ENCODE peak calls at places on chromosome 5, in eight cellular contexts. R, I, M, X, H, O, N and T are unnamed samples.

GRCh38 chr5:173890195-173890951 is 2.2 kb downstream of the CPEB4 start:
- DNase-seq in R (no peak), I (no peak), M (peak; percentile 56), X (peak; percentile 42), H (peak; percentile 65), O (peak; percentile 24), N (peak; percentile 30), T (peak; percentile 68)

GRCh38 chr5:31404325-31404724 is 127.6 kb downstream of the DROSHA start:
- DNase-seq in R (no peak), I (peak; percentile 8), M (no peak), X (no peak), H (no peak), O (no peak), N (no peak), T (no peak)

GRCh38 chr5:139341187-139341688 is 416 bp upstream of the PAIP2 start:
- DNase-seq in R (no peak), I (no peak), M (no peak), X (no peak), H (no peak), O (no peak), N (no peak), T (peak; percentile 78)

GRCh38 chr5:76380346-76381074 is 22.6 kb upstream of the IQGAP2 start:
- DNase-seq in R (no peak), I (no peak), M (no peak), X (no peak), H (no peak), O (no peak), N (no peak), T (no peak)

GRCh38 chr5:106288977-106289376 is 1381.8 kb downstream of the EFNA5 start:
- DNase-seq in R (peak; percentile 10), I (no peak), M (no peak), X (peak; percentile 20), H (no peak), O (no peak), N (peak; percentile 63), T (no peak)

GRCh38 chr5:6773342-6774035 is 60.3 kb downstream of the TENT4A start:
- DNase-seq in R (no peak), I (no peak), M (no peak), X (peak; percentile 76), H (no peak), O (no peak), N (no peak), T (peak; percentile 46)

GRCh38 chr5:98679963-98680362 is 93.5 kb upstream of the RGMB start:
- DNase-seq in R (no peak), I (peak; percentile 96), M (no peak), X (no peak), H (no peak), O (no peak), N (peak; percentile 59), T (no peak)

GRCh38 chr5:167658890-167659289 is 632.6 kb upstream of the WWC1 start:
- DNase-seq in R (no peak), I (no peak), M (no peak), X (no peak), H (no peak), O (no peak), N (peak; percentile 12), T (no peak)

GRCh38 chr5:32331217-32331926 is 18.6 kb upstream of the MTMR12 start:
- DNase-seq in R (peak; percentile 33), I (no peak), M (no peak), X (peak; percentile 24), H (no peak), O (peak; percentile 36), N (no peak), T (no peak)

GRCh38 chr5:73615947-73616346 is 10.0 kb upstream of the ARHGEF28 start:
- DNase-seq in R (no peak), I (no peak), M (no peak), X (no peak), H (no peak), O (no peak), N (no peak), T (no peak)

GRCh38 chr5:95178046-95178651 is 106.7 kb downstream of the MCTP1 start:
- DNase-seq in R (no peak), I (peak; percentile 73), M (peak; percentile 90), X (peak; percentile 4), H (peak; percentile 43), O (peak; percentile 36), N (no peak), T (no peak)

GRCh38 chr5:73234156-73234555 is 61.2 kb downstream of the TMEM174 start:
- DNase-seq in R (no peak), I (no peak), M (peak; percentile 65), X (no peak), H (no peak), O (no peak), N (no peak), T (peak; percentile 79)

GRCh38 chr5:119313876-119314605 is 41.8 kb upstream of the TNFAIP8 start:
- DNase-seq in R (no peak), I (no peak), M (no peak), X (no peak), H (no peak), O (no peak), N (no peak), T (no peak)

GRCh38 chr5:72244862-72245371 is 75.1 kb downstream of the MRPS27 start:
- DNase-seq in R (no peak), I (peak; percentile 46), M (peak; percentile 67), X (peak; percentile 49), H (peak; percentile 36), O (peak; percentile 51), N (peak; percentile 61), T (no peak)

GRCh38 chr5:157308826-157309465 is 43.0 kb downstream of the CYFIP2 start:
- DNase-seq in R (no peak), I (no peak), M (peak; percentile 24), X (peak; percentile 30), H (peak; percentile 36), O (no peak), N (no peak), T (peak; percentile 91)

GRCh38 chr5:56155085-56155484 is 78.0 kb downstream of the ANKRD55 start:
- DNase-seq in R (no peak), I (no peak), M (no peak), X (no peak), H (no peak), O (no peak), N (no peak), T (no peak)

GRCh38 chr5:139960723-139961383 is 82.2 kb downstream of the NRG2 start:
- DNase-seq in R (no peak), I (no peak), M (no peak), X (no peak), H (no peak), O (no peak), N (no peak), T (no peak)

GRCh38 chr5:142323480-142324376 is 1.1 kb downstream of the SPRY4 start:
- DNase-seq in R (peak; percentile 20), I (peak; percentile 38), M (no peak), X (peak; percentile 32), H (no peak), O (peak; percentile 63), N (peak; percentile 48), T (peak; percentile 68)
- H3K4me3 ChIP-seq in R (peak overlapping the region; percentile 99), I (peak overlapping the region; percentile 91), M (peak overlapping the region; percentile 98), X (peak overlapping the region; percentile 89), H (no peak overlapping the region), O (peak overlapping the region; percentile 41), N (peak overlapping the region; percentile 68), T (peak overlapping the region; percentile 89)

GRCh38 chr5:133978943-133979342 is 10.5 kb upstream of the C5orf15 start:
- DNase-seq in R (no peak), I (no peak), M (no peak), X (no peak), H (no peak), O (no peak), N (no peak), T (no peak)
- H4K20me1 ChIP-seq in R (no peaks in the 10 kb centered on the region), I (peaks cover 23% of the 10 kb centered on the region), M (peaks cover 19% of the 10 kb centered on the region), X (peaks cover 4% of the 10 kb centered on the region), H (no peaks in the 10 kb centered on the region), O (peaks cover 4% of the 10 kb centered on the region), N (peaks cover 17% of the 10 kb centered on the region), T (peaks cover 30% of the 10 kb centered on the region)

DNA sequence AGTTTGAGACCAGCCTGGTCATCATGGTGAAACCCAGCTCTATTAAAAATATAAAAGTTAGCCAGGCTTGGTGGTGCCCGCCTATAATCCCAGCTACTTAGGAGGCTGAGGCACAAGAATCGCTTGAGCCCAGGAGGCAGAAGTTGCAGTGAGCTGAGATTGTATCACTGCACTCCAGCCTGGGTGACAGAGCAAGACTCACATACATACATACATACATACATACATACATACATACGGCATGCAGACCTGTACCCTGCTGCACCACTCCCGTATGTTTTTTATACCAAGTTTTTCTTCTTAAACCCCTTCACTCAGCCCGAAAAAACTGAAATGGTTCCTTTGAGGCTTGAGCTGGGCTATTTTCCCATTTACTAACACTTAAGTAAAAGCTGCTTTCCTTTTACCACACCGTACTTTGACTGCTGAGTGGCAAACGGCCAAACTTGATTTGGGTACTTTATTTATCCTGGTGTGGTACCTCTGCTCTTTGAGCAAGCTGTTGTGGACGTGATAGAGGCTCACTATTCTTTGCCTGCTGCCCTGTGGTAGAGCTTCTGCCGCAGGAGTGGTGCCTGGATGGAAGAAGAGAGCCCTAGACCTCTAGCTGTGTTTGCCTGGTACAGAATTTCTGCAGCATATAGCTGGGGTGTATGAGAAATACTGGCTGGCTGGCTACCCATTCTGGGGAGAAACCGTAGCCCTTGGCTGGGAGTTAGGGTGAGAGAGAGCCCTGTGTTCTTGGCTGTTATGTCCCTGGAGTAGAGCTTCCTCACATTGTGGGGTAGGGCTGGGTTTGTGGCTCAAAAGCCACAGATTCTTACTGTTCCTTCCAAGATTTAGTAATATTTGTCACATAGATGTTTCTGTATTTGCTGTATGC is 19.4 kb downstream of the IPO11 start:
- DNase-seq in R (no peak), I (no peak), M (no peak), X (no peak), H (no peak), O (no peak), N (no peak), T (no peak)
- H3K4me3 ChIP-seq in R (no peak overlapping the region), I (no peak overlapping the region), M (no peak overlapping the region), X (no peak overlapping the region), H (no peak overlapping the region), O (no peak overlapping the region), N (no peak overlapping the region), T (peak overlapping the region; percentile 48)

GRCh38 chr5:16784088-16784487 is 152.0 kb downstream of the MYO10 start:
- DNase-seq in R (no peak), I (peak; percentile 84), M (no peak), X (peak; percentile 50), H (no peak), O (no peak), N (peak; percentile 91), T (peak; percentile 82)

GRCh38 chr5:16787278-16787677 is 148.8 kb downstream of the MYO10 start:
- DNase-seq in R (no peak), I (no peak), M (no peak), X (no peak), H (no peak), O (no peak), N (no peak), T (no peak)

GRCh38 chr5:16784843-16785791 is 151.0 kb downstream of the MYO10 start:
- DNase-seq in R (no peak), I (no peak), M (no peak), X (no peak), H (no peak), O (no peak), N (peak; percentile 31), T (peak; percentile 82)

GRCh38 chr5:16777432-16777831 is 158.7 kb downstream of the MYO10 start:
- DNase-seq in R (no peak), I (no peak), M (no peak), X (no peak), H (no peak), O (no peak), N (no peak), T (no peak)

DNA sequence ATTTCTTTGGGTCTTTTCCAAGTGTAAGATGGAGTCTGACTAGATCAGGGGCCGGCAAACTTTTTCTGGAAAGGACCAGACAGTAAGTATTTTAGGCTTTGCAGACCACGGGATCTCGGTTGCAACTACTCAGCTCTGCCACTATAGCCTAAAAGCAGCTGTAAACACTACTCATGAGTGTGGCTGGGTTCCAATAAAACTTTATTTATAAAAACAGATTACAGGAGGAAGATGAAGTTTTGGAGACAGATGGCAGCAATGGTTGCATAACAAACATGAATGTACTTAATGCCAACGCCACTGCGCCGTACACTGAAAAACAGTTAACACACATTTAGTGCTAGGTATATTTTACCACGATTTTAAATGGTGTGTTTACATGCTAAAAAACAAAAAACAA is 153.9 kb downstream of the MYO10 start:
- DNase-seq in R (no peak), I (no peak), M (no peak), X (no peak), H (no peak), O (no peak), N (no peak), T (no peak)
- H4K20me1 ChIP-seq in R (no peaks in the 10 kb centered on the region), I (peaks cover 40% of the 10 kb centered on the region), M (no peaks in the 10 kb centered on the region), X (no peaks in the 10 kb centered on the region), H (no peaks in the 10 kb centered on the region), O (peaks cover 4% of the 10 kb centered on the region), N (peaks cover 57% of the 10 kb centered on the region), T (peaks cover 12% of the 10 kb centered on the region)